ENCODE peak calls at places on chromosomes 7 and 10, in ten cellular contexts. One of them, this sample, is unnamed. For H3K4me1, the result is how much of the 10 kb centered on the place peaks cover.

GRCh38 chr10:101260764-101261341 is 31.6 kb upstream of the LBX1 start:
- DNase-seq in psoas muscle: no peak
- DNase-seq in upper lobe of right lung: no peak
- DNase-seq in sigmoid colon: no peak
- DNase-seq in ovary: no peak
- DNase-seq in tibial artery: no peak
- DNase-seq in stomach: no peak
- DNase-seq in H1: no peak
- DNase-seq in tibial nerve: no peak
- DNase-seq in Peyer's patch: no peak
- DNase-seq in this sample: no peak

GRCh38 chr7:30548762-30549344 is 44.2 kb upstream of the GGCT start:
- DNase-seq in tibial artery: peak
- DNase-seq in psoas muscle: no peak
- DNase-seq in ovary: peak
- DNase-seq in upper lobe of right lung: no peak
- DNase-seq in sigmoid colon: peak
- DNase-seq in Peyer's patch: peak
- DNase-seq in H1: no peak
- DNase-seq in tibial nerve: peak
- DNase-seq in stomach: peak
- DNase-seq in this sample: no peak

GRCh38 chr7:767941-768729 is 41.1 kb upstream of the PRKAR1B start:
- DNase-seq in tibial nerve: no peak
- DNase-seq in stomach: no peak
- DNase-seq in sigmoid colon: no peak
- DNase-seq in ovary: peak
- DNase-seq in psoas muscle: no peak
- DNase-seq in Peyer's patch: no peak
- DNase-seq in tibial artery: no peak
- DNase-seq in H1: no peak
- DNase-seq in upper lobe of right lung: no peak
- DNase-seq in this sample: no peak

GRCh38 chr7:28395806-28396205 is 16.5 kb upstream of the CREB5 start:
- DNase-seq in stomach: no peak
- DNase-seq in tibial nerve: no peak
- DNase-seq in psoas muscle: no peak
- DNase-seq in sigmoid colon: no peak
- DNase-seq in ovary: no peak
- DNase-seq in upper lobe of right lung: no peak
- DNase-seq in H1: no peak
- DNase-seq in Peyer's patch: no peak
- DNase-seq in tibial artery: no peak
- DNase-seq in this sample: no peak

GRCh38 chr10:61397175-61397986 is 55.8 kb downstream of the TMEM26 start:
- DNase-seq in sigmoid colon: no peak
- DNase-seq in tibial nerve: no peak
- DNase-seq in H1: no peak
- DNase-seq in stomach: no peak
- DNase-seq in psoas muscle: no peak
- DNase-seq in upper lobe of right lung: no peak
- DNase-seq in ovary: no peak
- DNase-seq in Peyer's patch: no peak
- DNase-seq in tibial artery: no peak
- DNase-seq in this sample: no peak

GRCh38 chr7:47170516-47170915 is 411.4 kb downstream of the TNS3 start:
- DNase-seq in Peyer's patch: no peak
- DNase-seq in psoas muscle: no peak
- DNase-seq in upper lobe of right lung: no peak
- DNase-seq in tibial nerve: no peak
- DNase-seq in ovary: no peak
- DNase-seq in tibial artery: no peak
- DNase-seq in H1: no peak
- DNase-seq in sigmoid colon: no peak
- DNase-seq in stomach: no peak
- DNase-seq in this sample: no peak

GRCh38 chr10:110437351-110437605 is 60.4 kb upstream of the DUSP5 start:
- DNase-seq in upper lobe of right lung: no peak
- DNase-seq in ovary: no peak
- DNase-seq in tibial artery: peak
- DNase-seq in stomach: no peak
- DNase-seq in tibial nerve: no peak
- DNase-seq in psoas muscle: no peak
- DNase-seq in sigmoid colon: no peak
- DNase-seq in Peyer's patch: no peak
- DNase-seq in H1: no peak
- DNase-seq in this sample: no peak

GRCh38 chr10:88473989-88474883 is 108.9 kb downstream of the RNLS start:
- DNase-seq in upper lobe of right lung: peak
- DNase-seq in stomach: peak
- DNase-seq in tibial nerve: no peak
- DNase-seq in H1: no peak
- DNase-seq in ovary: no peak
- DNase-seq in Peyer's patch: no peak
- DNase-seq in psoas muscle: peak
- DNase-seq in sigmoid colon: no peak
- DNase-seq in tibial artery: no peak
- DNase-seq in this sample: no peak

GRCh38 chr7:45384499-45384898 is 189.7 kb upstream of the ADCY1 start:
- DNase-seq in tibial nerve: no peak
- DNase-seq in stomach: no peak
- DNase-seq in H1: no peak
- DNase-seq in ovary: no peak
- DNase-seq in tibial artery: no peak
- DNase-seq in Peyer's patch: no peak
- DNase-seq in upper lobe of right lung: no peak
- DNase-seq in sigmoid colon: no peak
- DNase-seq in psoas muscle: no peak
- DNase-seq in this sample: no peak

DNA sequence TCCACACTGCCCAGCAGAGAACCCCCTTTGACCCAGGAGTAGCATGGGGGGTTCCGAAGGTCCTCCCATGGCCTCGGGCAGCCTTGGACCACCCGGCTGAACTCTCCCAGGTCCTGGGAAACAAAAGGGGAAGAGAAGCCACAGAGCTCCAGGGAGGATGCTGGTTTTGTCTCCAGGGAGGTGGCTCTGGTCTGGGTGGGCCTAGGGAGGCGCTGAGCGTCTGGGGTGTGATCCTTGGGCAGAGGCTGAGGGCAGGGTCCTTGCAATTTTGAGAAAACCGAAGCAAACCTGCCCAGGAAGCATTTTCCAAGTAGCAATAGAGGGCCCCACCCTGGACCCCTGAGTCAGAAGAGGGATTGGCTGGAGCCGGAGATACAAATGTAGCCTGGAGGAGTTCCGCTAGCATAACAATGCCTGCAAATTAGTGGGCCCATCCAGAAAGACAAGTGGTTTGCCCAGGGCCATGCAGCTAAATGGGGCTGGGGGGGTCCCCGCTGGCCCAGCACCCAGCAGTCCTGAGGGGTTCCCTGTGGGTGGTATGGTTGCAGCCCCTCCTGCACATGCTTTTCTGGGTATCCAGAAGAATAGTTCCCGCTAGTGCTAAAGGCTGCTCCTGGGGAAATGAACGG is 2.0 kb downstream of the UTF1 start:
- DNase-seq in stomach: no peak
- DNase-seq in psoas muscle: no peak
- DNase-seq in tibial artery: no peak
- DNase-seq in Peyer's patch: no peak
- DNase-seq in upper lobe of right lung: no peak
- DNase-seq in H1: peak
- DNase-seq in sigmoid colon: no peak
- DNase-seq in tibial nerve: no peak
- DNase-seq in ovary: no peak
- DNase-seq in this sample: no peak
- H3K4me3 ChIP-seq in stomach: no peak
- H3K4me3 ChIP-seq in psoas muscle: no peak
- H3K4me3 ChIP-seq in tibial artery: no peak
- H3K4me3 ChIP-seq in Peyer's patch: no peak
- H3K4me3 ChIP-seq in upper lobe of right lung: no peak
- H3K4me3 ChIP-seq in H1: no peak
- H3K4me3 ChIP-seq in sigmoid colon: no peak
- H3K4me3 ChIP-seq in tibial nerve: no peak
- H3K4me3 ChIP-seq in ovary: no peak
- H3K4me3 ChIP-seq in this sample: no peak

GRCh38 chr10:102714621-102715455 is at the start of gene SFXN2:
- DNase-seq in psoas muscle: no peak
- DNase-seq in H1: no peak
- DNase-seq in stomach: peak
- DNase-seq in sigmoid colon: no peak
- DNase-seq in upper lobe of right lung: peak
- DNase-seq in tibial artery: no peak
- DNase-seq in Peyer's patch: no peak
- DNase-seq in ovary: no peak
- DNase-seq in tibial nerve: no peak
- DNase-seq in this sample: no peak

GRCh38 chr10:102713814-102714620 is at the start of gene ARL3:
- DNase-seq in H1: peak
- DNase-seq in tibial nerve: peak
- DNase-seq in upper lobe of right lung: peak
- DNase-seq in psoas muscle: peak
- DNase-seq in stomach: peak
- DNase-seq in sigmoid colon: peak
- DNase-seq in Peyer's patch: peak
- DNase-seq in ovary: peak
- DNase-seq in tibial artery: peak
- DNase-seq in this sample: peak

GRCh38 chr10:102712089-102712488 is 2.1 kb downstream of the ARL3 start:
- DNase-seq in upper lobe of right lung: no peak
- DNase-seq in tibial artery: no peak
- DNase-seq in H1: no peak
- DNase-seq in stomach: no peak
- DNase-seq in sigmoid colon: no peak
- DNase-seq in tibial nerve: no peak
- DNase-seq in Peyer's patch: no peak
- DNase-seq in psoas muscle: no peak
- DNase-seq in ovary: no peak
- DNase-seq in this sample: no peak

GRCh38 chr10:102712843-102713242 is 1.4 kb downstream of the ARL3 start:
- DNase-seq in stomach: no peak
- DNase-seq in upper lobe of right lung: no peak
- DNase-seq in ovary: no peak
- DNase-seq in tibial artery: no peak
- DNase-seq in sigmoid colon: no peak
- DNase-seq in tibial nerve: no peak
- DNase-seq in Peyer's patch: no peak
- DNase-seq in psoas muscle: no peak
- DNase-seq in H1: no peak
- DNase-seq in this sample: no peak

GRCh38 chr10:102713483-102713813 is 749 bp downstream of the ARL3 start:
- DNase-seq in ovary: no peak
- DNase-seq in H1: no peak
- DNase-seq in psoas muscle: no peak
- DNase-seq in tibial nerve: no peak
- DNase-seq in stomach: no peak
- DNase-seq in tibial artery: no peak
- DNase-seq in upper lobe of right lung: no peak
- DNase-seq in sigmoid colon: no peak
- DNase-seq in Peyer's patch: no peak
- DNase-seq in this sample: no peak
- TF ChIP-seq CTCF in ovary: no peak
- TF ChIP-seq CTCF in H1: no peak
- TF ChIP-seq CTCF in psoas muscle: no peak
- TF ChIP-seq CTCF in tibial nerve: no peak
- TF ChIP-seq CTCF in stomach: no peak
- TF ChIP-seq CTCF in tibial artery: no peak
- TF ChIP-seq CTCF in upper lobe of right lung: no peak
- TF ChIP-seq CTCF in sigmoid colon: peak
- TF ChIP-seq CTCF in Peyer's patch: peak
- TF ChIP-seq CTCF in this sample: no peak

DNA sequence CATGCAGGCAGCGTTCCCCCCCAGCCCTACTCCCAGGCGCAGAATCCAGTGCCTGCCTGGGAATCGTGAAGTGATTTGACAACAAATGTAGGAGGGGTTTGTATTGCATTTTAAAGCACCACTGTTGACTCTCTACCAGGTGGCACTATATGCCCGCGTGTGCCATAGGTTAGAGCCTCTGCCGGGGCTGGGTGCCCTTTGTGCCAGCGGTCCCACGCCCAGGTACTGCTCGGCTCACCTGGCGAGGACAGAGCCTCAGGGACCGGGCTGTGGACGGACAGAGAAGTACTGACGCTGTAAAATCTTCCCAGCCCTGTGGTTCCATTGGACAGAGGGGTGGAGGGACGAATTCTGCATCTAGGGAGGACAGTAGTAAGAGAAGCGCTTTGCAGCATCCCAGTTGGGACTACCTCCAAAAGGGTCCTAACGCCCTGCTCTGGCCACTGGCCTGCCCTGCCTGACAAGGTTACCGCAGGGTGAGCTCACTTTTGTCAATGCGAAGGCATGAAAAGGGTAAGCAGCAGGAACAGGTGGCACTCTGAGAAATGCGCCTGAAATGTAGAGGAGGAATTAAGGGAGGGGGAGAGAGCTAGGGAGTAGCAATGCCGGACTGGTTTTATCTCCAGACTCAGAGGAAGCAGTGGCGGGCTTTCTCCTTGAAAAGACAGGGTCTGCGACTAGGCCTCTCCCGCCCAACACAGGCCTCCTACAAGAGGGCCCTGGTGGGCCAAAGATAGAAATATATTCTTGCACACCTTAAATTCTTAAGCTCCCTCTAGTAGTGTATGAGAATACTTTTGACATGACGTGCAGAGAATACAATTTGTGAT is 858 bp upstream of the CACNA2D1 start:
- DNase-seq in stomach: peak
- DNase-seq in tibial artery: no peak
- DNase-seq in Peyer's patch: peak
- DNase-seq in tibial nerve: no peak
- DNase-seq in H1: no peak
- DNase-seq in sigmoid colon: no peak
- DNase-seq in upper lobe of right lung: peak
- DNase-seq in psoas muscle: no peak
- DNase-seq in ovary: no peak
- DNase-seq in this sample: no peak
- H3K4me1 ChIP-seq in stomach: under half
- H3K4me1 ChIP-seq in tibial artery: under half
- H3K4me1 ChIP-seq in Peyer's patch: under half
- H3K4me1 ChIP-seq in tibial nerve: under half
- H3K4me1 ChIP-seq in H1: under half
- H3K4me1 ChIP-seq in sigmoid colon: under half
- H3K4me1 ChIP-seq in upper lobe of right lung: under half
- H3K4me1 ChIP-seq in psoas muscle: under half
- H3K4me1 ChIP-seq in ovary: under half
- H3K4me1 ChIP-seq in this sample: under half

DNA sequence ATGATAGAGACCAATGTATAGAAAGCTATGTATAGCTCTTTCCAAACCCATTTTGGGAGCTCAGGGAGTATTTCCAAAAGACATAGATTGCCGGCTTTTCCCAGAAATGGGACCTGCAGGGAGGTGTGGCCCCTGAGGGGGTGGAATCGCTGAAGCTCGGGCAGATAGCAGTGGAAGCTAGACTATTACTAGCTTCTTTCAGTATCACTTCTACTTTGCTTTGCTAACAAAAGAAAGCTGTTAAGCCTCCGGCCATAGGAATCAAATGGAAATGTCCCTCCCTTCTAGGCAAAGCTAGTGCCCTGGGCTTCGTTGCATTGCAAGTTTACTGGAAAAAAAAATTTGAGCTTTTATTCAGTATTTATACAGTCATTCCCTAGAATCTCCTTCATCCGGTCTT is 30.5 kb upstream of the XRCC2 start:
- DNase-seq in tibial nerve: no peak
- DNase-seq in ovary: no peak
- DNase-seq in tibial artery: no peak
- DNase-seq in sigmoid colon: no peak
- DNase-seq in stomach: no peak
- DNase-seq in upper lobe of right lung: peak
- DNase-seq in psoas muscle: no peak
- DNase-seq in H1: no peak
- DNase-seq in Peyer's patch: no peak
- DNase-seq in this sample: no peak
- H3K4me3 ChIP-seq in tibial nerve: no peak
- H3K4me3 ChIP-seq in ovary: no peak
- H3K4me3 ChIP-seq in tibial artery: no peak
- H3K4me3 ChIP-seq in sigmoid colon: no peak
- H3K4me3 ChIP-seq in stomach: no peak
- H3K4me3 ChIP-seq in upper lobe of right lung: no peak
- H3K4me3 ChIP-seq in psoas muscle: peak
- H3K4me3 ChIP-seq in H1: no peak
- H3K4me3 ChIP-seq in Peyer's patch: no peak
- H3K4me3 ChIP-seq in this sample: peak